ENCODE peak calls at places on chromosome 22, in four cellular contexts. One of them, this sample, is unnamed.

GRCh38 chr22:45787770-45788169 is 116.1 kb downstream of the ATXN10 start:
- DNase-seq in GM23338: no peak
- DNase-seq in HCT116: no peak
- DNase-seq in breast epithelium: no peak
- DNase-seq in this sample: no peak

GRCh38 chr22:36856121-36856791 is 4.5 kb upstream of the NCF4 start:
- DNase-seq in GM23338: peak; percentile 94
- DNase-seq in breast epithelium: peak; percentile 77
- DNase-seq in HCT116: peak; percentile 73
- DNase-seq in this sample: peak; percentile 91

GRCh38 chr22:33884829-33885228 is 35.4 kb downstream of the LARGE1 start:
- DNase-seq in GM23338: no peak
- DNase-seq in breast epithelium: no peak
- DNase-seq in HCT116: no peak
- DNase-seq in this sample: no peak

GRCh38 chr22:35397095-35397904 is 2.6 kb upstream of the MCM5 start:
- DNase-seq in breast epithelium: no peak
- DNase-seq in HCT116: no peak
- DNase-seq in GM23338: no peak
- DNase-seq in this sample: no peak

GRCh38 chr22:36341640-36342041 is 46.1 kb downstream of the MYH9 start:
- DNase-seq in breast epithelium: no peak
- DNase-seq in HCT116: no peak
- DNase-seq in GM23338: no peak
- DNase-seq in this sample: no peak

GRCh38 chr22:20438678-20439492 is 1.3 kb upstream of the SCARF2 start:
- DNase-seq in GM23338: peak; percentile 65
- DNase-seq in HCT116: no peak
- DNase-seq in breast epithelium: no peak
- DNase-seq in this sample: no peak

GRCh38 chr22:36323182-36323854 is 64.4 kb downstream of the MYH9 start:
- DNase-seq in breast epithelium: peak; percentile 81
- DNase-seq in GM23338: no peak
- DNase-seq in HCT116: no peak
- DNase-seq in this sample: no peak

GRCh38 chr22:46417769-46418168 is 82.3 kb downstream of the TRMU start:
- DNase-seq in breast epithelium: no peak
- DNase-seq in HCT116: no peak
- DNase-seq in GM23338: no peak
- DNase-seq in this sample: no peak

GRCh38 chr22:46762238-46763050 is at the start of gene TBC1D22A:
- DNase-seq in breast epithelium: peak; percentile 89
- DNase-seq in HCT116: peak; percentile 90
- DNase-seq in GM23338: peak; percentile 98
- DNase-seq in this sample: peak; percentile 93

GRCh38 chr22:50010676-50011446 is 1.7 kb downstream of the IL17REL start:
- DNase-seq in breast epithelium: no peak
- DNase-seq in GM23338: no peak
- DNase-seq in HCT116: no peak
- DNase-seq in this sample: no peak

GRCh38 chr22:39808087-39808486 is 85.5 kb downstream of the ENTHD1 start:
- DNase-seq in GM23338: peak; percentile 82
- DNase-seq in HCT116: peak; percentile 31
- DNase-seq in breast epithelium: no peak
- DNase-seq in this sample: peak; percentile 11

GRCh38 chr22:19110064-19110458 is 12.2 kb downstream of the DGCR2 start:
- DNase-seq in breast epithelium: no peak
- DNase-seq in HCT116: no peak
- DNase-seq in GM23338: peak; percentile 41
- DNase-seq in this sample: no peak

GRCh38 chr22:23054531-23055257 is 15.6 kb upstream of the GNAZ start:
- DNase-seq in GM23338: no peak
- DNase-seq in HCT116: no peak
- DNase-seq in breast epithelium: no peak
- DNase-seq in this sample: no peak

DNA sequence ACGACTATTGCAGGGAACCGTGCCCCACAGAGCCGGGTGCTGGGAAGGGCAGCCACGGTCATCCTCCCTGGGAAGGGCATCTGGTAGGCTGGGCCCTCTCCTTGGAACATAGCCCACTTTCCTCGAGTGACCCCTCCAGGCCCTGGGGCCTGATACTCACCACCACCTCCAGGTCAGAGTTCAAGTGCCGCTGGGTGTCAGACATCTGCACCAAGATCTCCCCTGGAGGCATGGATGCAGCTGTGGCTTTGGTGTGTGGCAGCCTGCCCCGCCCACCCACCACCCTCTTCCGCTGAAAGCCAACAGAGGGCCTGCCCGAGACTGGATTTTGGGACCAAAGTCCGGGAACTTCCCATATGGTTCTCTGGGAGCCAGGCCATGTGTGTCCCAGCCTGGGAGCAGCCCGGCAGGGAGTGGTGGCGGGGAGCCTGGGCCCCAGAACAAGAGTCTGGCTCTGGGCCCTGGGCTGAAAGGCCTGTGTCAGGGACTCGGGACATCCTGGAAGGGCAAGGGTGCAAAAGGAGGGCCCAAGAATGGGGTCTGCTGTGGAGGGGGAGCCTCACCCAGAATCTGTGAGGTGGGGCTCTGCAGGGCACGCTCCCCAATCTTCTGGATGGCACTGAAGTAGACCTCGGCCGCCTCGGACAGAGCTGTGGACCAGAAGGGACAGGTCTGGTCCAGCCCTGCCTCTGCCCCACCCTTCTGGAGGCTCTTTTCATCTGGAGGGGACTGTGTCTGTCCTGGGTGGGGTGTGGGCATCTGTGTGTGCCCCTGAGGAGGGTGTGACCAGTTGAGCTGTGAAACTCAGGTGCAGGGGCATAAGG is 2.6 kb downstream of the BAIAP2L2 start:
- DNase-seq in GM23338: no peak
- DNase-seq in breast epithelium: no peak
- DNase-seq in HCT116: no peak
- DNase-seq in this sample: no peak
- TF ChIP-seq POLR2AphosphoS5 in GM23338: no peak
- TF ChIP-seq POLR2AphosphoS5 in breast epithelium: no peak
- TF ChIP-seq POLR2AphosphoS5 in HCT116: no peak
- TF ChIP-seq POLR2AphosphoS5 in this sample: no peak

GRCh38 chr22:43796567-43796966 is 15.5 kb downstream of the EFCAB6 start:
- DNase-seq in HCT116: peak; percentile 6
- DNase-seq in breast epithelium: no peak
- DNase-seq in GM23338: peak; percentile 69
- DNase-seq in this sample: no peak
- TF ChIP-seq CTCF in HCT116: peak; percentile 13
- TF ChIP-seq CTCF in breast epithelium: no peak
- TF ChIP-seq CTCF in GM23338: peak; percentile 73
- TF ChIP-seq CTCF in this sample: peak; percentile 1

DNA sequence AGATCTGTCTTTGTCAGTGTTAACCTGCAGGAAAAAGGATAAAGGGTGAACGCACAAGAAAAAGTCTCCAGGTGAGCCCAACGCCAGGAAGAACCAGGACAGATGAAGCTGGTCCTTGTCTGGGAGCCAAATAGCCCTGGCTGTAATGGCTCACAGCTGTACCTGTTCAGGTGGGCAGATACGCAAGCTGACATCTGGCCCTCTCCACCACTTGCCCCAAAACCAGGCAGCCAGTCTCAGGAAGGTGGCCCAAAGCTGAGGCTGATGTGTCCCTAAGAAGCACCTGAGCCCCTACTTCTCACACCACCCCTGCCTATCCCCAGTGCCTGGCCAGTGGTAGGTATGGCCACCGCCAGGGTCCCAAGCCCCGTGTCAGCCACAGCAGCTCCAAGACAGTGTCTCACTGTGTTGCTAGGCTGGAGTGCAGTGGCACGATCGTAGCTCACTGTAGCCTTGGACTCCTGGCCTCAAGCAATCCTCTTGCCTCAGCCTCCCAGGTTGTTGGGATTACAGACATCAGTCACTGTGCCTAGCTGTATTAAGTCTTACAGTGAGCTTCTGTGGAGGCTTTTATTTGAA is 14.8 kb downstream of the TOP3B start:
- DNase-seq in breast epithelium: no peak
- DNase-seq in HCT116: no peak
- DNase-seq in GM23338: no peak
- DNase-seq in this sample: no peak
- TF ChIP-seq POLR2AphosphoS5 in breast epithelium: no peak
- TF ChIP-seq POLR2AphosphoS5 in HCT116: no peak
- TF ChIP-seq POLR2AphosphoS5 in GM23338: no peak
- TF ChIP-seq POLR2AphosphoS5 in this sample: no peak

GRCh38 chr22:31099386-31099785 is 8.0 kb downstream of the SELENOM start:
- DNase-seq in breast epithelium: no peak
- DNase-seq in HCT116: no peak
- DNase-seq in GM23338: no peak
- DNase-seq in this sample: no peak
- TF ChIP-seq CTCF in breast epithelium: no peak
- TF ChIP-seq CTCF in HCT116: no peak
- TF ChIP-seq CTCF in GM23338: no peak
- TF ChIP-seq CTCF in this sample: no peak

DNA sequence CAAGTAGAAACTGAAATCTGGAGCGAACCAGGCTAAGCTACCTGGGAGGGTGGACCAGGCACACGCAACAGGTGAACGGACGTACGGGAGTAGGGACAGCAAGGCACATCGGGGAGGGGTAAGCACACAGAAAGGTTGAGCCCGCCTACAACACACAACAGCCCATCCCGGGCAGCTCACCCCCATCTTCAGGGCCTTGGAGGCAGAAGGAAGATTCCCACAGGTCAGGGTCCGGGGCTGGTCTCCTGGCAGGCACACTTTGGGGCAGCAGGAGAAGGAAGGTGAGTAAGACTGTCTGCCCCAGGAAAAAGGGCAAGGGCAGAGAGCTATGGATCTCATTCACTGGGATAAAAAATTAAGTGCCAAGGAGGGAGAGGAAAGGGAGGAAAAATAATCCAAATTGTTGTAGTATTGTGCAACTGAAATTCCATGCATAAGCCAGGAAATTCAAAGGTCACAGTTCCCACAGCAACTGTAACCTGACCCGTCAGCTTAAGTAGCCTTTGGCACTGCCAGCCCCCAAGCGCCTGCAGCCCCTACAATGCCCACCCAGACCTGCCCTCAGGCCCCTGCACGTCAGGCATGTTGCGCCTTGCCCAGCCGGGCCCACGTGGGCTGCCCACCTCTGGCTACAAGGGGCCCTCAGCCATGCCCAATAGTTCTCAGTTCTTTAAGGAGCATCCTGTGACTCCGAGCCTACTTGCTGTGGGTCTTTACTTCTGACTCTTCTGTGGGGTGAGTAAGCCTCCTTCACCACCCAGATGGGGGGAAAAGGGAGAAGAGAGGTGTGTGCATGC is 51.8 kb downstream of the MICAL3 start:
- DNase-seq in breast epithelium: peak; percentile 43
- DNase-seq in GM23338: peak; percentile 76
- DNase-seq in HCT116: no peak
- DNase-seq in this sample: no peak
- TF ChIP-seq POLR2AphosphoS5 in breast epithelium: peak; percentile 13
- TF ChIP-seq POLR2AphosphoS5 in GM23338: no peak
- TF ChIP-seq POLR2AphosphoS5 in HCT116: no peak
- TF ChIP-seq POLR2AphosphoS5 in this sample: no peak

This sample was measured in HL-60.